ENCODE peak calls at places on chromosomes 4 and X, in six cellular contexts. H is colonic mucosa; J is activated CD4-positive, alpha-beta T cell treated with anti-CD3 and anti-CD28 coated beads, Interleukin-2, amount 50 U/mL, for 48 hours; G is A549; P is nephron progenitor cell; C is midbrain. F is an unnamed sample.

GRCh38 chr4:170529760-170530440 is 440.1 kb upstream of the AADAT start:
- DNase-seq in J (no peak), G (no peak), C (no peak), P (no peak), H (no peak), F (no peak)

GRCh38 chr4:39259571-39260330 is 77.4 kb downstream of the WDR19 start:
- DNase-seq in J (no peak), H (no peak), G (no peak), P (no peak), C (no peak), F (no peak)

GRCh38 chrX:30561191-30561590 is 16.4 kb downstream of the TASL start:
- DNase-seq in G (no peak), P (no peak), J (no peak), H (no peak), C (no peak), F (peak)

GRCh38 chr4:158578476-158578875 is 56.8 kb downstream of the RXFP1 start:
- DNase-seq in C (no peak), G (peak), H (no peak), J (no peak), P (no peak), F (no peak)

GRCh38 chrX:22135994-22136684 is 104.0 kb downstream of the PHEX start:
- DNase-seq in H (no peak), C (peak), G (peak), J (no peak), P (peak), F (no peak)

GRCh38 chr4:18109677-18110076 is 88.1 kb upstream of the LCORL start:
- DNase-seq in C (no peak), J (no peak), G (no peak), H (no peak), P (no peak), F (no peak)

GRCh38 chrX:3598046-3598605 is 115.3 kb downstream of the PRKX start:
- DNase-seq in H (no peak), J (no peak), C (no peak), G (no peak), P (no peak), F (no peak)

GRCh38 chr4:133131829-133132485 is 17.1 kb upstream of the PCDH10 start:
- DNase-seq in P (no peak), J (no peak), C (no peak), G (no peak), H (no peak), F (no peak)

GRCh38 chr4:41339812-41340809 is 83.4 kb downstream of the UCHL1 start:
- DNase-seq in P (peak), G (no peak), H (no peak), J (no peak), C (peak), F (no peak)

GRCh38 chr4:142719854-142720541 is 126.1 kb downstream of the INPP4B start:
- DNase-seq in J (no peak), C (peak), P (no peak), H (no peak), G (peak), F (no peak)

GRCh38 chr4:94533405-94534223 is 81.9 kb downstream of the PDLIM5 start:
- DNase-seq in C (no peak), G (no peak), P (no peak), J (no peak), H (no peak), F (no peak)